ENCODE peak calls at places on chromosomes 1 and 21, in ten cellular contexts. X is A549, Z is testis, G is ovary, K is uterus, A is upper lobe of left lung, N is IMR-90, Q is body of pancreas, F is adrenal gland, C is esophagus squamous epithelium. W is an unnamed sample.

GRCh38 chr1:100387644-100388350 is 35.5 kb downstream of the CDC14A start:
- DNase-seq in A (no peak), Q (no peak), G (no peak), K (no peak), Z (no peak), C (no peak), X (no peak), N (peak; percentile 64), F (no peak), W (no peak)

GRCh38 chr21:27570306-27570868 is 603.5 kb upstream of the ADAMTS5 start:
- DNase-seq in K (peak; percentile 31), G (peak; percentile 43), C (no peak), X (no peak), A (no peak), N (peak; percentile 94), Z (peak; percentile 77), F (peak; percentile 33), Q (peak; percentile 12), W (peak; percentile 40)

GRCh38 chr1:6345460-6345859 is 48.1 kb downstream of the ACOT7 start:
- DNase-seq in Q (no peak), G (no peak), X (no peak), C (no peak), N (no peak), Z (no peak), K (no peak), F (no peak), A (no peak), W (no peak)

GRCh38 chr1:61141288-61142044 is 59.1 kb downstream of the NFIA start:
- DNase-seq in Q (no peak), K (no peak), X (peak; percentile 72), G (no peak), A (no peak), N (peak; percentile 35), F (no peak), C (no peak), Z (no peak), W (no peak)

GRCh38 chr1:44049839-44050238 is 18.6 kb upstream of the SLC6A9 start:
- DNase-seq in A (no peak), K (peak; percentile 51), N (peak; percentile 97), Z (no peak), C (no peak), F (no peak), Q (no peak), G (no peak), X (peak; percentile 50), W (peak; percentile 23)

GRCh38 chr1:92480813-92481597 is 5.7 kb downstream of the GFI1 start:
- DNase-seq in C (no peak), A (no peak), F (no peak), G (no peak), Z (no peak), N (no peak), Q (no peak), X (no peak), K (no peak), W (no peak)

GRCh38 chr1:214808845-214809460 is 206.0 kb downstream of the CENPF start:
- DNase-seq in A (no peak), F (no peak), N (peak; percentile 62), C (no peak), Q (no peak), Z (no peak), K (no peak), X (peak; percentile 14), G (no peak), W (no peak)

GRCh38 chr1:204902674-204903073 is 32.0 kb downstream of the NFASC start:
- DNase-seq in X (no peak), F (no peak), A (peak; percentile 36), C (no peak), K (no peak), G (no peak), N (no peak), Q (no peak), Z (no peak), W (no peak)

GRCh38 chr1:32925360-32926142 is 24.4 kb upstream of the TMEM54 start:
- DNase-seq in Q (no peak), N (no peak), A (peak; percentile 61), C (no peak), Z (peak; percentile 36), G (no peak), F (no peak), X (no peak), K (peak; percentile 32), W (no peak)

GRCh38 chr1:11851171-11851570 is 3.6 kb upstream of the NPPA start:
- DNase-seq in N (no peak), C (no peak), Z (peak; percentile 33), A (no peak), Q (no peak), G (no peak), F (no peak), K (no peak), X (no peak), W (no peak)

DNA sequence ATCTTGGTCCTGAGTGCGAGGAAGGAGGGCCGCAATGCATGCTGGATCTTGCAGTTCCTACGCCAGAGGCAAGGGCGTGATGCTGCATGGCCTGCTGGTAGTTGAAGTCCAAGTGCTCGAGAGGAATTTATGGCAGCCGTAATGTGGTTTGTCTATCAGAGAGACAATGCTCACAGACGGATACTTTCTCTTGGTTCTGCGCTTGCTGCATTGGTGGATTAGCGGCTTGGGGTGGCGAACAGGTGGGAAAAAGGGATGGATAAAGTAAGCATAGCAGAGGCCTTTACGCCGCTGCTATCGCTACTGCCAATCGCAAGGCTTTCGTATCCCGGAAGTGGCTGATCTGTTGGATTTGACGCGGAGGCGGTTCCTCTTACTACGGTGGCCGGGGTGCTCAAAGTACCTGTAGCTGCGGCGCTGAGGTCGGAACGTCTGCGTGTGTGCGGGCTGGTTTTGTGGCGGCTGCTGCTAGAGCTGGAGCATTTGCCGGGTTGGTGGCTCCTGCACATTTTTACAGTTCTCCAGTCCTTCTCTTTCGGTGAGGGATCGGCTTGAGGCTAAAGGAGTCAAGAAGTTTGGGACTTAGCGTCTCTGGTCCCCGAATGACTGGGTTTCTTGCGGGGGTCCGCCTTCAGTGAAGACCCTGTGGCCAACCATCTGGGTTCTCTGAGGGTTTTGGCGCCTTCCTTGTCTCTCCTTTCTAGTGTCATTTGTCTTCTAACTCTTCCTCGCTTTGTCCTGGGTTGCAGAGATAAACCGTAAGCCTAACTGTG is at the start of gene ATG4C:
- DNase-seq in N (peak; percentile 97), Q (peak; percentile 95), F (peak; percentile 96), X (peak; percentile 99), G (peak; percentile 91), A (peak; percentile 98), Z (peak; percentile 99), C (peak; percentile 89), K (peak; percentile 97), W (peak; percentile 81)
- TF ChIP-seq POLR2A in N (no peak), Q (peak; percentile 93), F (peak; percentile 56), X (peak; percentile 78), G (peak; percentile 29), A (no peak), Z (no peak), C (peak; percentile 67), K (peak; percentile 24), W (peak; percentile 76)

GRCh38 chr1:15433471-15433870 is 4.8 kb upstream of the CTRC start:
- DNase-seq in G (no peak), F (no peak), C (no peak), N (no peak), Z (no peak), K (no peak), X (no peak), A (no peak), Q (peak; percentile 37), W (no peak)
- TF ChIP-seq POLR2A in G (no peak), F (no peak), C (no peak), N (no peak), Z (no peak), K (no peak), X (no peak), A (no peak), Q (no peak), W (no peak)

DNA sequence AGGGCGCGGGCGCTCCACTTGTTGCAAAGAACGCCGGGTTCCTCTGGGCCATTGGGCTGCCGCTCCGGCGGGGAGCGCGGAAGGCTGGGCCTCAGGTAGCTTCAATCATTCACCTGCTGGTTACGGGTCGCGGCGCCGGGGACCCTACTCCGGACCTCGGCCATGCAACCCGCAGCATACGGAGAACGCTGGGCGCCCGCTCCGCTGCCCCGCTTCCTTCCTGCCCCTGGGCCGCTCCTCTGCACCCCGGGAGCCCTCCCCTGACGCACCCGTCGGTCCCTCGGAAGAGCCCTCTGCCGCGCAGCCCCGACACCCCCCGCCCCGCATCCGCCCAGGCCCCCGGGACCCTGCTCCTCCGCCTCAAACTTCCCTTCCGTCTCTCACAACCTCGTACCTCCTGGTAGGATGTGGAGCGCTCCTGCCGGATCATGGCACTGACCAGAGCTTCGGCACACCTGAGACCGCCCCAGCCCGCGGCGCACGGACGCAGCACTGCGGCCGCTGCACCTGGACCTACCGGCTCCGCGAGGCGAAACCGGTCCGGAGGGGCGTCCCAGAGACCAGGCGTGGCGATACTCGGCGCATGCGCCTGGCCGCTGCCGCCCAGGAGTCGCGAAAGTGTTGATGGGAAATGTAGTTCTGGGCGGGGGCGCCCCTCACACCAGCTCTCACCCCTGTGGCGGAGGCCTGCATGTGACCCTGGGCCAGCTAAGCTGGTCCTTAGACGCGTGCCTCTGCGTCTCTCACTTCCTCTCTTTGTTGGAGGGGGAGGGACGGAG is at the start of gene PACC1:
- DNase-seq in K (peak; percentile 85), A (peak; percentile 95), X (peak; percentile 88), N (peak; percentile 80), C (peak; percentile 63), G (peak; percentile 81), Z (peak; percentile 93), Q (peak; percentile 94), F (peak; percentile 86), W (peak; percentile 96)
- TF ChIP-seq POLR2A in K (peak; percentile 43), A (no peak), X (peak; percentile 93), N (no peak), C (peak; percentile 73), G (no peak), Z (no peak), Q (peak; percentile 86), F (no peak), W (peak; percentile 75)

DNA sequence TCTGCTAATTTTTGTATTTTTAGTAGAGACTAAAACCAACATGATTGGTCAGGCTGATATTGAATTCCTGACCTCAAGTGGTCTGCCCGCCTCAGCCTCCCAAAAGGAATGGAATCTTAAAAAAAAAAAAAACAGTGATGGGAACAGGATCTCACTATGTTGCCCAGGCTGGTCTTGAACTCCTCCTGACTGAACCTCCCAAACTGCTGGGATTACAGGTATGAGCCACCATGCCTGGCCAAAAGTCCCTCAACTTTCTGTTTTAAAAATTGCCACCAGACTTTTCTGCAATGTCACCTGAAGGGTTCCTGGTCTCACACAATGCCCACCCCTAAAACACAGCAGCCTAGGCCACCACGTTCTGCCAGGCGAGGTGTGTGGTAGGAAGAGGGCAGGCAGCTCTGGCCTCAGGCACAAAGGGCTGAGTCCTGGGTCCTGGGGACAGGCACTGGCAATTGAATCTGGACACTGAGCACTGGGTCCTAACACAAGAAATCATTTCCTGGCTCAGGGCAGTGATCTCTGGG is 21.2 kb upstream of the THRAP3 start:
- DNase-seq in Z (no peak), Q (no peak), N (no peak), X (no peak), A (no peak), F (no peak), C (no peak), K (no peak), G (no peak), W (no peak)
- TF ChIP-seq POLR2A in Z (no peak), Q (no peak), N (no peak), X (no peak), A (no peak), F (no peak), C (no peak), K (no peak), G (no peak), W (no peak)

GRCh38 chr1:220879090-220879508 is at the start of gene HLX:
- DNase-seq in Z (peak; percentile 85), N (peak; percentile 92), F (peak; percentile 86), A (peak; percentile 92), X (peak; percentile 80), G (peak; percentile 79), K (peak; percentile 86), Q (peak; percentile 73), C (peak; percentile 60), W (peak; percentile 97)
- TF ChIP-seq POLR2A in Z (no peak), N (peak; percentile 59), F (peak; percentile 52), A (peak; percentile 79), X (peak; percentile 15), G (no peak), K (peak; percentile 49), Q (peak; percentile 66), C (peak; percentile 83), W (peak; percentile 45)

W was measured in H54.